ENCODE peak calls at places on chromosome 5, in seven cellular contexts. U is stimulated activated naive CD8-positive, alpha-beta T cell treated with anti-CD3 and anti-CD28 coated beads, Interleukin-15, amount 100 ng/mL, for 72 hours; I is NCI-H1694 treated with DMSO at 0.1 percent for 48 hours; S is RWPE1; Q is activated CD8-positive, alpha-beta memory T cell treated with anti-CD3 and anti-CD28 coated beads for 48 hours; O is fibroblast of villous mesenchyme; P is glutamatergic neuron. G is an unnamed sample.

GRCh38 chr5:68464424-68464823 is 248.9 kb downstream of the PIK3R1 start:
- DNase-seq in I (no peak), P (no peak), S (peak), O (peak), U (peak), Q (no peak), G (no peak)

GRCh38 chr5:159337291-159337974 is 7.1 kb upstream of the IL12B start:
- DNase-seq in U (no peak), I (no peak), P (no peak), O (peak), Q (no peak), S (peak), G (no peak)

GRCh38 chr5:175873090-175873454 is 1.7 kb downstream of the CPLX2 start:
- DNase-seq in S (no peak), U (no peak), I (peak), P (peak), O (no peak), Q (no peak), G (no peak)

GRCh38 chr5:27015758-27016157 is 22.6 kb downstream of the CDH9 start:
- DNase-seq in U (no peak), I (no peak), S (peak), P (no peak), O (no peak), Q (no peak), G (no peak)

GRCh38 chr5:148968311-148968710 is 94.6 kb downstream of the SH3TC2 start:
- DNase-seq in I (no peak), Q (no peak), O (no peak), P (no peak), U (no peak), S (no peak), G (no peak)

GRCh38 chr5:111694183-111694582 is 62.8 kb downstream of the NREP start:
- DNase-seq in Q (no peak), S (peak), O (peak), I (no peak), P (no peak), U (no peak), G (no peak)

GRCh38 chr5:151347364-151347763 is at the start of gene SLC36A2:
- DNase-seq in P (no peak), Q (no peak), U (no peak), S (no peak), I (no peak), O (no peak), G (no peak)

GRCh38 chr5:4651811-4652565 is 488.1 kb upstream of the ADAMTS16 start:
- DNase-seq in U (no peak), S (no peak), P (no peak), Q (no peak), I (no peak), O (no peak), G (no peak)

GRCh38 chr5:143636951-143637528 is 174.9 kb upstream of the HMHB1 start:
- DNase-seq in Q (no peak), U (no peak), S (no peak), I (peak), P (no peak), O (peak), G (no peak)

GRCh38 chr5:1068204-1068894 is 43.5 kb downstream of the SLC12A7 start:
- DNase-seq in P (no peak), Q (no peak), S (no peak), I (no peak), U (no peak), O (no peak), G (no peak)

GRCh38 chr5:95818181-95819147 is 4.1 kb downstream of the GLRX start:
- DNase-seq in Q (no peak), I (no peak), S (no peak), P (no peak), U (no peak), O (no peak), G (no peak)

GRCh38 chr5:107230367-107230766 is 440.4 kb downstream of the EFNA5 start:
- DNase-seq in U (no peak), O (no peak), I (no peak), P (peak), S (no peak), Q (no peak), G (no peak)

GRCh38 chr5:141412853-141413539 is at the start of gene PCDHGA10:
- DNase-seq in U (peak), Q (no peak), O (peak), P (peak), I (peak), S (peak), G (no peak)

GRCh38 chr5:87404359-87404758 is 8.4 kb downstream of the CCNH start:
- DNase-seq in O (no peak), S (no peak), I (no peak), P (no peak), U (no peak), Q (no peak), G (no peak)

GRCh38 chr5:139294372-139295165 is 1.0 kb downstream of the MATR3 start:
- DNase-seq in O (peak), Q (peak), I (peak), U (peak), S (peak), P (peak), G (peak)

GRCh38 chr5:14491505-14491904 is 90.1 kb upstream of the OTULINL start:
- DNase-seq in P (no peak), U (no peak), S (no peak), O (peak), I (no peak), Q (no peak), G (no peak)

GRCh38 chr5:1386274-1386717 is 41.4 kb upstream of the CLPTM1L start:
- DNase-seq in S (peak), Q (peak), U (peak), I (peak), O (peak), P (peak), G (peak)

GRCh38 chr5:147234825-147235635 is at the start of gene STK32A:
- DNase-seq in Q (no peak), I (no peak), P (peak), O (no peak), S (no peak), U (no peak), G (no peak)

GRCh38 chr5:61658592-61659008 is 326.5 kb downstream of the ZSWIM6 start:
- DNase-seq in I (peak), S (peak), P (peak), Q (peak), U (peak), O (peak), G (peak)